ENCODE peak calls at places on chromosomes 12 and 14, in five cellular contexts. One of them, this sample, is unnamed. For H3K27me3, the result is how much of the 10 kb centered on the place peaks cover.

GRCh38 chr14:24251880-24252288 is 9.5 kb upstream of the TINF2 start:
- DNase-seq in GM23248: peak
- DNase-seq in tibial nerve: no peak
- DNase-seq in mesendoderm: no peak
- DNase-seq in keratinocyte: no peak
- DNase-seq in this sample: no peak

GRCh38 chr12:103969391-103969790 is 3.7 kb downstream of the TDG start:
- DNase-seq in GM23248: peak
- DNase-seq in tibial nerve: no peak
- DNase-seq in mesendoderm: peak
- DNase-seq in keratinocyte: no peak
- DNase-seq in this sample: no peak

GRCh38 chr12:93609281-93610192 is 37.1 kb downstream of the SOCS2 start:
- DNase-seq in GM23248: no peak
- DNase-seq in tibial nerve: no peak
- DNase-seq in mesendoderm: no peak
- DNase-seq in keratinocyte: no peak
- DNase-seq in this sample: no peak

GRCh38 chr14:66117600-66117999 is 368.6 kb upstream of the CCDC196 start:
- DNase-seq in GM23248: peak
- DNase-seq in tibial nerve: no peak
- DNase-seq in mesendoderm: peak
- DNase-seq in keratinocyte: peak
- DNase-seq in this sample: no peak

GRCh38 chr12:8819676-8819980 is 2.8 kb upstream of the A2ML1 start:
- DNase-seq in GM23248: no peak
- DNase-seq in tibial nerve: no peak
- DNase-seq in mesendoderm: peak
- DNase-seq in keratinocyte: no peak
- DNase-seq in this sample: no peak

GRCh38 chr12:109140560-109140959 is 24.2 kb downstream of the ACACB start:
- DNase-seq in GM23248: no peak
- DNase-seq in tibial nerve: no peak
- DNase-seq in mesendoderm: no peak
- DNase-seq in keratinocyte: no peak
- DNase-seq in this sample: no peak

GRCh38 chr12:126084480-126084879 is 1019.2 kb downstream of the AACS start:
- DNase-seq in GM23248: no peak
- DNase-seq in tibial nerve: no peak
- DNase-seq in mesendoderm: no peak
- DNase-seq in keratinocyte: no peak
- DNase-seq in this sample: no peak

GRCh38 chr12:68487721-68488309 is 122.9 kb upstream of the RAP1B start:
- DNase-seq in GM23248: no peak
- DNase-seq in tibial nerve: no peak
- DNase-seq in mesendoderm: no peak
- DNase-seq in keratinocyte: no peak
- DNase-seq in this sample: no peak

GRCh38 chr12:9319842-9320173 is 111.6 kb upstream of the PZP start:
- DNase-seq in GM23248: no peak
- DNase-seq in tibial nerve: no peak
- DNase-seq in mesendoderm: no peak
- DNase-seq in keratinocyte: no peak
- DNase-seq in this sample: no peak

GRCh38 chr12:47816646-47817271 is 2.9 kb downstream of the HDAC7 start:
- DNase-seq in GM23248: no peak
- DNase-seq in tibial nerve: no peak
- DNase-seq in mesendoderm: peak
- DNase-seq in keratinocyte: no peak
- DNase-seq in this sample: no peak

GRCh38 chr12:64392221-64392620 is 1.7 kb upstream of the C12orf56 start:
- DNase-seq in GM23248: peak
- DNase-seq in tibial nerve: peak
- DNase-seq in mesendoderm: peak
- DNase-seq in keratinocyte: no peak
- DNase-seq in this sample: no peak

GRCh38 chr12:95096852-95097251 is 23.4 kb upstream of the NR2C1 start:
- DNase-seq in GM23248: no peak
- DNase-seq in tibial nerve: peak
- DNase-seq in mesendoderm: no peak
- DNase-seq in keratinocyte: no peak
- DNase-seq in this sample: peak

GRCh38 chr14:34235635-34236300 is 226.3 kb downstream of the SPTSSA start:
- DNase-seq in GM23248: no peak
- DNase-seq in tibial nerve: no peak
- DNase-seq in mesendoderm: no peak
- DNase-seq in keratinocyte: no peak
- DNase-seq in this sample: no peak

GRCh38 chr12:89556976-89557375 is 31.1 kb upstream of the POC1B start:
- DNase-seq in GM23248: no peak
- DNase-seq in tibial nerve: no peak
- DNase-seq in mesendoderm: no peak
- DNase-seq in keratinocyte: no peak
- DNase-seq in this sample: no peak

GRCh38 chr12:124195226-124195938 is 99.5 kb upstream of the RFLNA start:
- DNase-seq in GM23248: no peak
- DNase-seq in tibial nerve: no peak
- DNase-seq in mesendoderm: no peak
- DNase-seq in keratinocyte: no peak
- DNase-seq in this sample: peak

GRCh38 chr14:29255692-29256091 is 489.1 kb downstream of the FOXG1 start:
- DNase-seq in GM23248: no peak
- DNase-seq in tibial nerve: no peak
- DNase-seq in mesendoderm: no peak
- DNase-seq in keratinocyte: no peak
- DNase-seq in this sample: no peak

GRCh38 chr12:115767921-115768320 is 509.6 kb downstream of the MED13L start:
- DNase-seq in GM23248: no peak
- DNase-seq in tibial nerve: no peak
- DNase-seq in mesendoderm: no peak
- DNase-seq in keratinocyte: no peak
- DNase-seq in this sample: no peak

GRCh38 chr12:25054783-25055144 is 105.9 kb upstream of the BCAT1 start:
- DNase-seq in GM23248: peak
- DNase-seq in tibial nerve: no peak
- DNase-seq in mesendoderm: no peak
- DNase-seq in keratinocyte: peak
- DNase-seq in this sample: no peak

GRCh38 chr14:92863281-92863680 is 59.7 kb upstream of the CHGA start:
- DNase-seq in GM23248: no peak
- DNase-seq in tibial nerve: no peak
- DNase-seq in mesendoderm: no peak
- DNase-seq in keratinocyte: no peak
- DNase-seq in this sample: no peak

GRCh38 chr12:12508612-12509011 is 54.1 kb downstream of the DUSP16 start:
- DNase-seq in GM23248: peak
- DNase-seq in tibial nerve: no peak
- DNase-seq in mesendoderm: no peak
- DNase-seq in keratinocyte: no peak
- DNase-seq in this sample: no peak

GRCh38 chr12:84874125-84874824 is 38.3 kb downstream of the SLC6A15 start:
- DNase-seq in GM23248: peak
- DNase-seq in tibial nerve: peak
- DNase-seq in mesendoderm: peak
- DNase-seq in keratinocyte: peak
- DNase-seq in this sample: no peak

GRCh38 chr14:106372870-106373657 is 846.7 kb downstream of the TMEM121 start:
- DNase-seq in GM23248: peak
- DNase-seq in tibial nerve: peak
- DNase-seq in mesendoderm: peak
- DNase-seq in keratinocyte: no peak
- DNase-seq in this sample: peak

GRCh38 chr14:58969951-58970751 is 218.3 kb upstream of the DAAM1 start:
- DNase-seq in GM23248: no peak
- DNase-seq in tibial nerve: no peak
- DNase-seq in mesendoderm: peak
- DNase-seq in keratinocyte: no peak
- DNase-seq in this sample: no peak
- H3K27ac ChIP-seq in GM23248: no peak
- H3K27ac ChIP-seq in tibial nerve: no peak
- H3K27ac ChIP-seq in mesendoderm: peak
- H3K27ac ChIP-seq in keratinocyte: no peak
- H3K27ac ChIP-seq in this sample: no peak

GRCh38 chr12:15787801-15788200 is 1.4 kb downstream of the EPS8 start:
- DNase-seq in GM23248: peak
- DNase-seq in tibial nerve: no peak
- DNase-seq in mesendoderm: no peak
- DNase-seq in keratinocyte: no peak
- DNase-seq in this sample: no peak
- H3K27me3 ChIP-seq in GM23248: under half
- H3K27me3 ChIP-seq in tibial nerve: under half
- H3K27me3 ChIP-seq in mesendoderm: under half
- H3K27me3 ChIP-seq in keratinocyte: under half
- H3K27me3 ChIP-seq in this sample: under half

GRCh38 chr14:104676130-104676693 is 13.2 kb upstream of the INF2 start:
- DNase-seq in GM23248: no peak
- DNase-seq in tibial nerve: no peak
- DNase-seq in mesendoderm: no peak
- DNase-seq in keratinocyte: no peak
- DNase-seq in this sample: no peak
- H3K27ac ChIP-seq in GM23248: no peak
- H3K27ac ChIP-seq in tibial nerve: peak
- H3K27ac ChIP-seq in mesendoderm: no peak
- H3K27ac ChIP-seq in keratinocyte: no peak
- H3K27ac ChIP-seq in this sample: no peak

GRCh38 chr14:100159865-100160533 is 554 bp upstream of the DEGS2 start:
- DNase-seq in GM23248: no peak
- DNase-seq in tibial nerve: no peak
- DNase-seq in mesendoderm: peak
- DNase-seq in keratinocyte: no peak
- DNase-seq in this sample: no peak

GRCh38 chr14:100159107-100159864 is at the start of gene DEGS2:
- DNase-seq in GM23248: peak
- DNase-seq in tibial nerve: no peak
- DNase-seq in mesendoderm: peak
- DNase-seq in keratinocyte: no peak
- DNase-seq in this sample: peak

GRCh38 chr14:100156776-100157175 is 2.7 kb downstream of the DEGS2 start:
- DNase-seq in GM23248: no peak
- DNase-seq in tibial nerve: no peak
- DNase-seq in mesendoderm: no peak
- DNase-seq in keratinocyte: no peak
- DNase-seq in this sample: no peak

GRCh38 chr14:100158566-100159106 is 809 bp downstream of the DEGS2 start:
- DNase-seq in GM23248: no peak
- DNase-seq in tibial nerve: no peak
- DNase-seq in mesendoderm: no peak
- DNase-seq in keratinocyte: no peak
- DNase-seq in this sample: no peak

DNA sequence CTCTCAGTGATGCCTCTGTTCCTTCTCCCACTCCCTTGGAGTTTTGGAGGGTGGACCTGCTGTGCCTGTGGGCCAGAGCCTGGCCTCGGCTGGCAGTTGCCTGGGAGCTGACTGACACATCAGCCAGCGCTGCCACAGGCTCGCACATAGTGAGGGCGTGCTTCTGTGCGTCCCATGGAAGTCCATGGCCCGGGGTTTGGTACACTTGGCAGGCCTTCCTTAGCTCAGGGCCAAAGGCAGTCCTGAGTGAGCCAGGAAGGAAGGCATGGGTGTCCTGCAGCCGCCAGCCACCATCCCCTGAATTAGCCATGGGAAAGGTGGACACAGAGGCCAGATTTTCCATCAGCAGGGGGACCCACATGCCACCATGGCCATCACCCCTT is 1.1 kb upstream of the DEGS2 start:
- DNase-seq in GM23248: no peak
- DNase-seq in tibial nerve: no peak
- DNase-seq in mesendoderm: no peak
- DNase-seq in keratinocyte: no peak
- DNase-seq in this sample: no peak
- H3K27me3 ChIP-seq in GM23248: under half
- H3K27me3 ChIP-seq in tibial nerve: under half
- H3K27me3 ChIP-seq in mesendoderm: under half
- H3K27me3 ChIP-seq in keratinocyte: under half
- H3K27me3 ChIP-seq in this sample: under half

GRCh38 chr14:61355892-61356325 is 34.5 kb downstream of the PRKCH start:
- DNase-seq in GM23248: peak
- DNase-seq in tibial nerve: no peak
- DNase-seq in mesendoderm: peak
- DNase-seq in keratinocyte: peak
- DNase-seq in this sample: no peak
- H3K27ac ChIP-seq in GM23248: no peak
- H3K27ac ChIP-seq in tibial nerve: no peak
- H3K27ac ChIP-seq in mesendoderm: peak
- H3K27ac ChIP-seq in keratinocyte: peak
- H3K27ac ChIP-seq in this sample: no peak

GRCh38 chr12:57741413-57741789 is 2.9 kb upstream of the AGAP2 start:
- DNase-seq in GM23248: no peak
- DNase-seq in tibial nerve: no peak
- DNase-seq in mesendoderm: no peak
- DNase-seq in keratinocyte: no peak
- DNase-seq in this sample: no peak
- H3K27me3 ChIP-seq in GM23248: under half
- H3K27me3 ChIP-seq in tibial nerve: under half
- H3K27me3 ChIP-seq in mesendoderm: under half
- H3K27me3 ChIP-seq in keratinocyte: under half
- H3K27me3 ChIP-seq in this sample: under half

GRCh38 chr12:100574262-100575074 is 984 bp downstream of the GAS2L3 start:
- DNase-seq in GM23248: peak
- DNase-seq in tibial nerve: no peak
- DNase-seq in mesendoderm: peak
- DNase-seq in keratinocyte: no peak
- DNase-seq in this sample: no peak
- H3K27ac ChIP-seq in GM23248: no peak
- H3K27ac ChIP-seq in tibial nerve: peak
- H3K27ac ChIP-seq in mesendoderm: no peak
- H3K27ac ChIP-seq in keratinocyte: peak
- H3K27ac ChIP-seq in this sample: peak

DNA sequence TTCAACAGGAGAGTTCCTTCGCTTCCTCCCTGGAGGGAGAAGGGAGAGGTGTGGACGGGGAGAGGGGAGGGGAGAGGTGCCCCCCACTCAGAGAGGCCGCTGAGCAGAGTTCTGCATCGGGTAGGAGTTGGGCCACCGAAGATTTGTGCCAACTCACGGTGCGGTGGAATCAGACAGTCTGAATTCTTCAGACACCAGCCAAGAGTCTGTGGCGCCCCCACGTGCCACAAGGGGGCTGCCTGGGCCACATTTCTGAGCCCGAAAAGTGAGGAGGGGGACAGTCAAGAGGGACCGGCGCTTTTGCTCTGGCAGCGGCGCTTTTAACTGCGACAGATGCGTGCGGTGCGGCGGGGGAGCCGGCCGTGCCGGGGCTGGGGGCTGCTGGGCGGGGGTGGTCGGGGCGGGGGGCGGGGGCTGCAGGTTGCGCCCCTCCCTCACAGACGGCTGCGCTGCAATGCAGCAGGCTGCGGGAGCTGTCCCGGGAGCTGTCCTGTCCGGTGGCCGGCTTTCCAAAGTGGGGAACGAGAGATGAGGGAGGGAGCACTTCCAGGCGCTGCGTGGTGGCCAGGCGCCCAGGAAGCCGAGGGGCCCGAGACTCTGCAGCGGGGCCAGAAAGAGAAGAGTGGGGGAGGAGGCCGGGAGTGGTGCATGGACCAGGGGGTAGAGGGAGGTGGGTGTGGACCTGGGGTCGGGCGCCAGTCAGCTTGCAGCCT is 941 bp upstream of the RTL1 start:
- DNase-seq in GM23248: peak
- DNase-seq in tibial nerve: no peak
- DNase-seq in mesendoderm: peak
- DNase-seq in keratinocyte: no peak
- DNase-seq in this sample: no peak
- H3K27me3 ChIP-seq in GM23248: under half
- H3K27me3 ChIP-seq in tibial nerve: under half
- H3K27me3 ChIP-seq in mesendoderm: under half
- H3K27me3 ChIP-seq in keratinocyte: under half
- H3K27me3 ChIP-seq in this sample: under half